ENCODE peak calls at places on chromosomes 1 and 21, in nine cellular contexts. E, P, S, I, M, G, N, Y and J are unnamed samples.

GRCh38 chr1:43836267-43836951 is 97.2 kb upstream of the ARTN start:
- DNase-seq in I (peak), S (peak), P (peak), N (peak), M (peak), G (no peak), E (peak), Y (peak), J (no peak)

GRCh38 chr1:63674238-63674864 is 81.1 kb downstream of the PGM1 start:
- DNase-seq in E (peak), I (no peak), Y (peak), M (peak), S (no peak), P (peak), G (peak), N (peak), J (peak)

GRCh38 chr1:44239337-44239960 is 26.2 kb downstream of the DMAP1 start:
- DNase-seq in N (peak), G (no peak), I (no peak), Y (peak), S (no peak), E (peak), M (no peak), P (peak), J (peak)

GRCh38 chr1:231337043-231337471 is 595 bp downstream of the EXOC8 start:
- DNase-seq in N (no peak), Y (peak), I (no peak), E (no peak), M (no peak), G (no peak), S (no peak), P (no peak), J (no peak)

GRCh38 chr21:45256021-45256911 is 31.4 kb downstream of the POFUT2 start:
- DNase-seq in I (no peak), G (no peak), N (no peak), Y (no peak), P (no peak), E (no peak), M (no peak), S (no peak), J (no peak)

GRCh38 chr21:33136898-33137502 is 67.1 kb downstream of the OLIG1 start:
- DNase-seq in Y (no peak), E (no peak), G (no peak), P (no peak), I (no peak), S (no peak), N (no peak), M (no peak), J (no peak)

GRCh38 chr21:41446571-41446970 is 20.5 kb downstream of the MX1 start:
- DNase-seq in N (no peak), I (no peak), S (no peak), P (no peak), Y (peak), G (no peak), E (no peak), M (no peak), J (no peak)

GRCh38 chr1:145846191-145846590 is 761 bp downstream of the NUDT17 start:
- DNase-seq in M (peak), S (no peak), G (no peak), P (peak), Y (peak), E (no peak), N (no peak), I (peak), J (peak)

GRCh38 chr1:26155370-26156284 is 3.3 kb upstream of the FAM110D start:
- DNase-seq in N (no peak), I (no peak), S (no peak), Y (no peak), E (no peak), M (no peak), P (no peak), G (no peak), J (no peak)

GRCh38 chr1:205632374-205633169 is 761 bp upstream of the ELK4 start:
- DNase-seq in P (no peak), G (no peak), S (no peak), I (no peak), Y (peak), N (peak), M (no peak), E (no peak), J (no peak)

GRCh38 chr1:15176898-15177665 is 23.5 kb downstream of the TMEM51 start:
- DNase-seq in N (no peak), Y (no peak), M (no peak), S (no peak), E (no peak), P (no peak), G (no peak), I (no peak), J (no peak)

GRCh38 chr1:159924025-159924790 is 1.1 kb downstream of the TAGLN2 start:
- DNase-seq in M (no peak), S (peak), I (peak), P (peak), G (no peak), Y (peak), E (peak), N (peak), J (peak)

GRCh38 chr1:156025873-156026272 is 5.1 kb upstream of the SSR2 start:
- DNase-seq in E (no peak), P (peak), N (peak), I (peak), G (no peak), Y (peak), S (peak), M (peak), J (peak)

GRCh38 chr1:111847519-111847918 is 91.8 kb downstream of the DDX20 start:
- DNase-seq in M (no peak), E (no peak), Y (no peak), N (no peak), G (no peak), P (no peak), I (no peak), S (no peak), J (no peak)

GRCh38 chr1:44677201-44677520 is 2.6 kb downstream of the ARMH1 start:
- DNase-seq in E (no peak), M (peak), G (no peak), Y (peak), I (no peak), N (peak), P (peak), S (no peak), J (no peak)

GRCh38 chr21:31204801-31205200 is 139.3 kb downstream of the TIAM1 start:
- DNase-seq in M (peak), E (no peak), P (no peak), G (no peak), N (no peak), S (no peak), Y (no peak), I (no peak), J (no peak)

GRCh38 chr1:178093958-178094751 is at the start of gene RASAL2:
- DNase-seq in S (no peak), Y (peak), M (peak), E (peak), P (peak), I (no peak), N (no peak), G (peak), J (peak)

GRCh38 chr1:180343931-180344406 is 113.9 kb downstream of the LHX4 start:
- DNase-seq in G (no peak), Y (peak), P (peak), E (no peak), S (no peak), M (peak), N (peak), I (no peak), J (no peak)

GRCh38 chr1:20255666-20256065 is 35.0 kb upstream of the VWA5B1 start:
- DNase-seq in G (peak), E (no peak), S (no peak), N (peak), P (peak), I (no peak), Y (peak), M (peak), J (peak)

GRCh38 chr1:8536521-8536920 is 218.6 kb downstream of the SLC45A1 start:
- DNase-seq in P (no peak), I (no peak), G (no peak), S (no peak), N (no peak), E (no peak), M (no peak), Y (no peak), J (no peak)

GRCh38 chr1:56450004-56450666 is 129.2 kb downstream of the PLPP3 start:
- DNase-seq in M (no peak), S (no peak), Y (peak), G (no peak), E (no peak), P (no peak), N (no peak), I (no peak), J (peak)

GRCh38 chr1:165152727-165153126 is 203.8 kb downstream of the LMX1A start:
- DNase-seq in I (no peak), G (no peak), M (peak), P (no peak), Y (peak), N (peak), S (no peak), E (no peak), J (peak)

GRCh38 chr1:33123266-33123665 is 42.3 kb downstream of the AZIN2 start:
- DNase-seq in P (no peak), S (no peak), M (no peak), I (no peak), G (no peak), N (peak), E (no peak), Y (no peak), J (no peak)

GRCh38 chr1:66300986-66301451 is 232.9 kb upstream of the SGIP1 start:
- DNase-seq in E (no peak), Y (peak), S (no peak), P (peak), M (no peak), I (no peak), G (no peak), N (no peak), J (no peak)

GRCh38 chr1:201286445-201286844 is 3.1 kb downstream of the PKP1 start:
- DNase-seq in S (no peak), E (no peak), I (no peak), N (no peak), Y (no peak), P (no peak), G (no peak), M (no peak), J (no peak)

GRCh38 chr21:39849014-39849655 is 18.1 kb upstream of the PCP4 start:
- DNase-seq in P (peak), N (no peak), Y (peak), M (no peak), I (no peak), S (no peak), G (no peak), E (no peak), J (no peak)

GRCh38 chr1:235601087-235601486 is 48.5 kb downstream of the GNG4 start:
- DNase-seq in G (no peak), E (no peak), S (no peak), M (peak), N (peak), P (no peak), Y (peak), I (peak), J (peak)

GRCh38 chr1:21067551-21068227 is 109.0 kb downstream of the EIF4G3 start:
- DNase-seq in N (no peak), M (no peak), S (no peak), E (no peak), P (no peak), G (no peak), I (no peak), Y (no peak), J (no peak)

GRCh38 chr1:159686599-159687299 is 27.6 kb downstream of the CRP start:
- DNase-seq in I (no peak), S (no peak), M (no peak), E (no peak), N (no peak), G (no peak), Y (no peak), P (no peak), J (no peak)

GRCh38 chr1:236030572-236030971 is 34.3 kb downstream of the NID1 start:
- DNase-seq in M (peak), E (no peak), P (no peak), S (no peak), N (no peak), G (no peak), Y (no peak), I (no peak), J (no peak)

GRCh38 chr1:6688001-6688400 is 13.6 kb downstream of the DNAJC11 start:
- DNase-seq in P (peak), M (no peak), I (no peak), N (peak), G (no peak), S (no peak), E (no peak), Y (no peak), J (no peak)

GRCh38 chr1:12774801-12775345 is 1.3 kb downstream of the PRAMEF12 start:
- DNase-seq in M (no peak), P (no peak), G (no peak), E (no peak), N (no peak), I (no peak), S (no peak), Y (no peak), J (no peak)

GRCh38 chr1:77039739-77040138 is 172.5 kb downstream of the ST6GALNAC5 start:
- DNase-seq in S (no peak), G (peak), E (peak), I (no peak), N (peak), P (peak), M (no peak), Y (peak), J (no peak)

GRCh38 chr1:236534164-236534651 is 10.4 kb downstream of the LGALS8 start:
- DNase-seq in S (no peak), N (peak), E (no peak), I (peak), M (no peak), G (no peak), Y (peak), P (peak), J (no peak)